ENCODE peak calls at places on chromosome 18, in six cellular contexts. Q is AG04450, E is mucosa of descending colon, V is AG10803, X is astrocyte of the spinal cord, J is brain microvascular endothelial cell. B is an unnamed sample.

GRCh38 chr18:21117385-21118135 is 5.9 kb upstream of the ROCK1 start:
- DNase-seq in E (no peak), Q (peak), X (peak), J (peak), V (peak), B (no peak)

GRCh38 chr18:76493213-76494107 is 1.6 kb downstream of the ZNF516 start:
- DNase-seq in V (peak), X (peak), J (peak), E (no peak), Q (no peak), B (peak)

GRCh38 chr18:41850781-41851180 is 104.3 kb upstream of the PIK3C3 start:
- DNase-seq in V (no peak), Q (no peak), J (no peak), X (no peak), E (no peak), B (no peak)

GRCh38 chr18:45063246-45064038 is 382.8 kb downstream of the SETBP1 start:
- DNase-seq in X (no peak), Q (no peak), E (peak), V (no peak), J (no peak), B (no peak)

GRCh38 chr18:70620837-70621612 is 332.2 kb downstream of the SOCS6 start:
- DNase-seq in Q (no peak), E (no peak), J (no peak), X (no peak), V (no peak), B (no peak)

GRCh38 chr18:58507881-58508280 is 121.0 kb downstream of the ALPK2 start:
- DNase-seq in E (no peak), V (no peak), X (no peak), Q (no peak), J (no peak), B (no peak)

GRCh38 chr18:9827856-9828793 is 57.6 kb upstream of the TXNDC2 start:
- DNase-seq in X (peak), J (peak), E (no peak), Q (peak), V (peak), B (no peak)

GRCh38 chr18:9722691-9723090 is 14.6 kb downstream of the RAB31 start:
- DNase-seq in J (no peak), E (no peak), X (no peak), V (peak), Q (no peak), B (no peak)

GRCh38 chr18:6249110-6249680 is 165.5 kb downstream of the L3MBTL4 start:
- DNase-seq in E (no peak), J (no peak), X (no peak), V (no peak), Q (no peak), B (no peak)

GRCh38 chr18:48833701-48834394 is 116.9 kb downstream of the SMAD7 start:
- DNase-seq in Q (no peak), E (no peak), V (no peak), J (no peak), X (peak), B (peak)

GRCh38 chr18:61926532-61926931 is 33.7 kb upstream of the RNF152 start:
- DNase-seq in V (no peak), Q (no peak), J (no peak), X (no peak), E (no peak), B (no peak)

GRCh38 chr18:63970803-63971191 is 916 bp downstream of the SERPINB8 start:
- DNase-seq in X (no peak), V (peak), Q (no peak), J (no peak), E (peak), B (peak)

GRCh38 chr18:79434611-79435010 is 38.9 kb downstream of the NFATC1 start:
- DNase-seq in X (no peak), J (no peak), V (no peak), E (no peak), Q (no peak), B (no peak)

GRCh38 chr18:63111549-63112402 is 207.8 kb downstream of the BCL2 start:
- DNase-seq in V (no peak), J (no peak), Q (no peak), E (no peak), X (no peak), B (no peak)

GRCh38 chr18:31399336-31400032 is 22.9 kb downstream of the DSG4 start:
- DNase-seq in X (peak), E (no peak), Q (no peak), V (no peak), J (peak), B (no peak)

GRCh38 chr18:48834421-48835011 is 116.2 kb downstream of the SMAD7 start:
- DNase-seq in V (peak), E (peak), J (peak), X (peak), Q (peak), B (no peak)

GRCh38 chr18:9719421-9719981 is 11.4 kb downstream of the RAB31 start:
- DNase-seq in E (no peak), J (peak), Q (peak), V (peak), X (peak), B (peak)

GRCh38 chr18:9549405-9549804 is 65.0 kb downstream of the PPP4R1 start:
- DNase-seq in X (no peak), J (no peak), V (no peak), E (no peak), Q (no peak), B (no peak)

GRCh38 chr18:8657050-8657820 is 48.0 kb downstream of the RAB12 start:
- DNase-seq in V (no peak), J (no peak), X (no peak), E (no peak), Q (no peak), B (no peak)

GRCh38 chr18:54878057-54878661 is 49.9 kb downstream of the RAB27B start:
- DNase-seq in J (peak), V (peak), X (peak), Q (no peak), E (no peak), B (no peak)

GRCh38 chr18:67359868-67360838 is 156.4 kb downstream of the DSEL start:
- DNase-seq in E (no peak), V (peak), Q (peak), J (peak), X (peak), B (peak)

GRCh38 chr18:47180765-47181164 is 4.6 kb upstream of the IER3IP1 start:
- DNase-seq in V (no peak), Q (no peak), X (no peak), J (no peak), E (no peak), B (no peak)

DNA sequence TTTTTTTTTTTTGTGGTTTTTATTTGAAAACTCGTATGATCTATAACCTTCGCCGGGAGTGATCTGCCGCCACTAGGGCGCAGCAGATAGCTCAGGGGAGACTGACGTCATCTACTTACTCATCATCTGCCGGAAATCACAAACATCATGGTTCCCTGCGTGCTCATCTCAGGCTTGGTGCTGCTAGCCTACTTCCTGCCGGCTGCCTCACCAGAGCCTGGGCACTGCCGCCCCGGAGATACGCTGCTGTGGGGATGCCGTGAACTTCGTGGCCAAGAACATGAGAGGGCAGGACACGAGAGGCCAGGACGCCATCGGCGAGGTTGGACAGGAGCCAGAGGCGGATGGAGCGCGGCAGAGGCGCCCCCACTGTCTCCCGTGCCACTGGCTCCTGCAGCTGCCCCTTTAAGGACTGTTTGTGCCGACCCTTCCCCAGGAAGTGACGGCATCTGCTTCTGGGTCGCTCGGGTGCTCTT is 68.8 kb downstream of the DOK6 start:
- DNase-seq in X (no peak), E (no peak), Q (no peak), J (no peak), V (no peak), B (no peak)
- H3K4me3 ChIP-seq in X (no peak), E (no peak), Q (no peak), J (no peak), V (no peak), B (no peak)

DNA sequence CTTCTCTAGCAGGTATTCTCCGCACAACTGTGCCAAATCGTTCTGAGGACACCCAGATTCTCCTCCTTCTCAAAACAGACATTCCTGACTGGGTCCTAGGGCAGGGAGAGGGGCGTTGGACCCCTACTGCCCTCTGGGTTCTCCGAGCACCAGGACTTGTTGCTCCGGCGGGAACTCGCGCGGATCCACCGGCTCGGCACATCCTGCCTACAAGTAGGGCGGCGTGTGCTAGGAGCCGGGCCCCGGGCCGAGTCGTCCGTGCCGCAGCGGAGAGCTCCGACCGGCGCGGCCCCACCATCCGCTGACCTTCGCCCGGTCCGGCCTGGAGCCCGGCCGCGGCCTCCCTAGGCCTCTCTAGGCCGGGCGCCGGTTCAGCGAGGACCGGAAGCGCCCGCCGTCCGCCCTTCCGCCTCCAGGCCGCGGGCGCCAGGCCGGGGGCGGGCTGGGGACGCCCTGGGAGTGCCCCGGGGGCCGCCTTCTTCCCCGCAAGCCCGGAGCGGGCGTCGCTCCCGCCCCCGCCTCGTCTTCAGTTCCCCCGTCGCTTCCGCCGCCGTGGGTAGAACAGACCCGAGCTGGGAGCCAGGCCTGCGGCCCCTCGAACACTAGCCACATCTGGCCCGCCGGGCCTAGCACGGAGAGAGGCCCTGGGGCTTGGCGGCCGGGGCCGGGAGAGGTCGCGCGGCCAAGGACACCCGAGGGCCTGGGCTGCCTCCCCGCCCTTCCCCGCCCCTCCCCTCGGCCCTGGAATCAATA is 7.6 kb upstream of the ONECUT2 start:
- DNase-seq in J (no peak), X (no peak), Q (no peak), V (no peak), E (peak), B (no peak)
- H3K4me3 ChIP-seq in J (no peak), X (no peak), Q (no peak), V (no peak), E (no peak), B (peak)

DNA sequence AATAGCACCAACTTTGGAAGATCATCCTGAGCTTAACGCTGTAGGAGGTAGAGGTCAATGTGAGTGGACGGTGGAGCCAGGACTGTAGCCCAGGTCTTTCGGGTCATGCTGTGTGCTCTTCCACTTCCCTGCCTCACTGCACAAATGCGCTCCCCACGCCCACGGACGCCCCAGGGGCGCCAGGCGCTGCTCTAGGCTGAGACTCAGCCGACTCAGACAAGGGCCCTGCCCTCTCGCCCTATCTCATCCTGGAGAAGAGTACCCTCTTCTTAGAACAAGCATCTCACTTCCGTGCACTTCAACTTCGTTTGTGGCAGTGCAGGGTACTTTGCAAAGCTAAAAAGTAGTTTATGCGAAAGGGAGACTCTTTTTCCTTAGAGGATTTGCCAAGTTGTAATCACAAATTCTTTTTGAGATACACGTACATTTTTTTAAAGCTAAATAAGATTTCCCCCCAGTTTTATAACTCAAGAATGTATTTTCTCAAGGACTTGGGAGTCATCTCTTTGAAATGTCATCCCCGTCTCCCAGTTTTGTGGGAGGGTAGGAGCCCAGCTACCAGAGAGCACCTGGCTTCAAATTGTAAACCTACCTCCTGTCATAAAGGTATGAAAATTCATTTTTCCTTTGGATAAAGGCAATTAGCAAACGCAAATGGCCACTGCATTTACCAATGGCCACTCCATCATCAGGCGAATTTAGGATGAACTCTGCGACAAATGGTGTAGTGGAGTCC is 1.2 kb upstream of the PRELID3A start:
- DNase-seq in V (no peak), X (no peak), J (no peak), Q (no peak), E (no peak), B (no peak)
- H3K4me3 ChIP-seq in V (no peak), X (no peak), J (no peak), Q (no peak), E (no peak), B (no peak)

GRCh38 chr18:3593904-3594759 is 144.2 kb downstream of the TGIF1 start:
- DNase-seq in X (peak), Q (peak), J (peak), E (peak), V (peak), B (peak)

GRCh38 chr18:3594760-3595241 is 144.8 kb downstream of the TGIF1 start:
- DNase-seq in J (peak), X (peak), Q (no peak), V (peak), E (no peak), B (peak)

GRCh38 chr18:3597159-3597977 is 147.4 kb downstream of the TGIF1 start:
- DNase-seq in J (no peak), V (no peak), X (no peak), Q (no peak), E (no peak), B (no peak)

GRCh38 chr18:3595282-3596273 is 145.6 kb downstream of the TGIF1 start:
- DNase-seq in X (peak), E (no peak), J (peak), V (peak), Q (peak), B (no peak)

DNA sequence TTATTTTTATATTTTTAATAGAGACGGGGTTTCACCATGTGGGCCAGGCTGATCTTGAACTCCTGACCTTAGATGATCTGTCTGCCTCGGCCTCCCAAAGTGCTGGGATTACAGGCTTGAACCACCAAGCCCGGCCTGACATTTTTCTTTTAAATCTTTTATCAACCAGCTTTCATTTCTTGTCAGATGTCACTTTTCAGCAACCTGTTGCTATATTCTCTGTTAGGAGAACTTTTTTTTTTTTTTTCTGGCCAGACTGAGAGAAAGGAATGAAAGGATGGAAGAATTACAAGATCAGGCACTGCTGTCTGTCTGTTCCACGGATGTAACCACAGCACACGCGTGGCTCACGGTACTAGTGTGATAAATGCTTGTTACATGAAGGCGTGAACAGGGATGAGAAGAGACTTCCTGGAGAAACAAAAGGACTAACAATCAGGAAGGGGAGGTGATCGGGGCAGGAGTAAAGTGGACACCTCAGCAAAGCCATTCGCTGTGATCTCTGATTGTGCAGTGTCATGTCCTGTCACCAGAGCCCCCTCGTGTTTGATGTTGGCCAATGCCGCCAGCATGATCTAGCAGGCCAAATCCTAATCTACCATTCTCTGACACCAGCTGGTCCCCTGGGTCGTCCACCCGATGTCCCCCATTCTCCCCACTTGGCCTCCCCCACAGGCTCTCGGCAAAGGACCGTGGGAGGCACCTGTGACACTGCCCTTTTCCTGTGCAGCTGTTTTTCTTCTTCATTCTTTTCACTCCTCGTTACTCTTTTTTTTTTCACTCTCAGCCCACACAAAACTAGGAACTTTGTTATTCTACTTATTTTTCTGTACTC is 146.6 kb downstream of the TGIF1 start:
- DNase-seq in J (peak), X (peak), V (no peak), E (peak), Q (no peak), B (peak)
- H3K4me3 ChIP-seq in J (no peak), X (no peak), V (no peak), E (no peak), Q (peak), B (peak)

GRCh38 chr18:32549248-32549842 is 78.7 kb upstream of the GAREM1 start:
- DNase-seq in J (peak), Q (no peak), E (no peak), V (peak), X (peak), B (peak)
- H3K4me3 ChIP-seq in J (no peak), Q (no peak), E (no peak), V (no peak), X (no peak), B (no peak)

GRCh38 chr18:26656401-26656943 is 108.1 kb upstream of the KCTD1 start:
- DNase-seq in J (no peak), Q (no peak), E (no peak), V (no peak), X (no peak), B (no peak)
- H3K4me3 ChIP-seq in J (peak), Q (peak), E (peak), V (peak), X (peak), B (peak)

DNA sequence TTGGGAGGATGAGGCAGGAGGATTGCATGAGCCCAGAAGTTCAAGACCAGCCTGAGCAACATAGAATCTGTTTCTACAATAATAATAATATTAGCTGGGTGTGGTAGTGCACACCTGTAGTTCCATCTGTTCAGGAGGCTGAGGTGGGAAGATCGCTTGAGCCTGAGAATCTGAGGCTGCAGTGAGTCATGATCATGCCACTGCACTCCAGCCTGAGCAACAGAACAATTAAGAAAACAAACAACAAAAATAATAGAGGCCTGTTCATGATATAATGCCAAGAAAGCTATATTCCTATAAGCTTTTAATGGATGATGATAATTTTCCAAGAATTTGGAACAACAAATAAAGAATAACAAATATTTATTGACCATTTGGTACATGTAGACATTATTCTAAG is 6.9 kb upstream of the CCBE1 start:
- DNase-seq in E (no peak), V (no peak), Q (no peak), J (no peak), X (no peak), B (no peak)
- H3K4me3 ChIP-seq in E (no peak), V (no peak), Q (no peak), J (no peak), X (no peak), B (no peak)

DNA sequence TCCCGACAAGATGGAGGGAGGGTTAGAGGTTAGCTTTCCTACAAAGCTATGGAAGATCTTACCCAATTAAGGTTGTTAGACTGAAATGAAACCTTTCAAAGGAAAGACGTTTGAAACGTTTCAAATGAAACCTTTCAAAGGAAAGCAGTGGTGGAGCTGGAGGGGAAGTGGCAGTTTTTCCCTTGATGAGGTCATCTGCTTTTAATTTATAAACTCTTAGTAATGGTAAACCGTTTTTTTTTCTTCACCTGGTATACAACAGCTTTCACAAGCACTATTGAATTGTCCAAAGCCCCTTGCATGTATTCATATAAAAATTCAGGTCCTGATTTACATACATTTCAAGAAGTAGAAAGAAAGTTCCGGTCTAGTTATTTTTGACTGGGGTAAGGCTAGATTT is 7.4 kb downstream of the PMAIP1 start:
- DNase-seq in Q (no peak), X (no peak), V (peak), E (no peak), J (no peak), B (no peak)
- H3K4me3 ChIP-seq in Q (no peak), X (no peak), V (no peak), E (no peak), J (no peak), B (no peak)

B was measured in ovary.